ENCODE peak calls at places on chromosomes 2 and 18, in nine cellular contexts. One of them, this sample, is unnamed.

GRCh38 chr18:23314672-23315071 is 138.4 kb upstream of the RIOK3 start:
- DNase-seq in colonic mucosa: no peak
- DNase-seq in AG04450: no peak
- DNase-seq in nephron progenitor cell: no peak
- DNase-seq in endothelial cell: no peak
- DNase-seq in fibroblast of mammary gland: no peak
- DNase-seq in A549: no peak
- DNase-seq in HFFc6: no peak
- DNase-seq in left ventricle myocardium inferior: no peak
- DNase-seq in this sample: no peak

GRCh38 chr2:68784191-68784590 is 49.6 kb downstream of the ARHGAP25 start:
- DNase-seq in colonic mucosa: no peak
- DNase-seq in AG04450: no peak
- DNase-seq in fibroblast of mammary gland: no peak
- DNase-seq in left ventricle myocardium inferior: no peak
- DNase-seq in nephron progenitor cell: no peak
- DNase-seq in endothelial cell: no peak
- DNase-seq in HFFc6: no peak
- DNase-seq in A549: no peak
- DNase-seq in this sample: no peak

GRCh38 chr2:96874099-96874831 is 4.4 kb upstream of the SEMA4C start:
- DNase-seq in A549: no peak
- DNase-seq in endothelial cell: no peak
- DNase-seq in fibroblast of mammary gland: no peak
- DNase-seq in AG04450: no peak
- DNase-seq in left ventricle myocardium inferior: no peak
- DNase-seq in nephron progenitor cell: no peak
- DNase-seq in HFFc6: no peak
- DNase-seq in colonic mucosa: no peak
- DNase-seq in this sample: peak

GRCh38 chr2:147331790-147332419 is 512.9 kb upstream of the ACVR2A start:
- DNase-seq in colonic mucosa: peak
- DNase-seq in A549: no peak
- DNase-seq in nephron progenitor cell: peak
- DNase-seq in left ventricle myocardium inferior: no peak
- DNase-seq in HFFc6: no peak
- DNase-seq in fibroblast of mammary gland: peak
- DNase-seq in AG04450: no peak
- DNase-seq in endothelial cell: peak
- DNase-seq in this sample: peak

GRCh38 chr2:112582314-112582746 is 2.1 kb upstream of the CHCHD5 start:
- DNase-seq in AG04450: peak
- DNase-seq in left ventricle myocardium inferior: no peak
- DNase-seq in colonic mucosa: peak
- DNase-seq in HFFc6: peak
- DNase-seq in nephron progenitor cell: peak
- DNase-seq in fibroblast of mammary gland: peak
- DNase-seq in endothelial cell: no peak
- DNase-seq in A549: no peak
- DNase-seq in this sample: peak

GRCh38 chr2:99777266-99777640 is 287.4 kb upstream of the REV1 start:
- DNase-seq in HFFc6: no peak
- DNase-seq in AG04450: no peak
- DNase-seq in endothelial cell: no peak
- DNase-seq in left ventricle myocardium inferior: no peak
- DNase-seq in fibroblast of mammary gland: peak
- DNase-seq in A549: no peak
- DNase-seq in colonic mucosa: no peak
- DNase-seq in nephron progenitor cell: no peak
- DNase-seq in this sample: no peak

GRCh38 chr2:187372213-187372612 is 75.8 kb downstream of the CALCRL start:
- DNase-seq in fibroblast of mammary gland: peak
- DNase-seq in colonic mucosa: no peak
- DNase-seq in nephron progenitor cell: no peak
- DNase-seq in A549: no peak
- DNase-seq in AG04450: no peak
- DNase-seq in endothelial cell: no peak
- DNase-seq in left ventricle myocardium inferior: no peak
- DNase-seq in HFFc6: peak
- DNase-seq in this sample: no peak

GRCh38 chr2:176118606-176119370 is 2.2 kb downstream of the HOXD10 start:
- DNase-seq in A549: peak
- DNase-seq in AG04450: no peak
- DNase-seq in HFFc6: no peak
- DNase-seq in fibroblast of mammary gland: peak
- DNase-seq in endothelial cell: no peak
- DNase-seq in nephron progenitor cell: peak
- DNase-seq in left ventricle myocardium inferior: no peak
- DNase-seq in colonic mucosa: no peak
- DNase-seq in this sample: peak

DNA sequence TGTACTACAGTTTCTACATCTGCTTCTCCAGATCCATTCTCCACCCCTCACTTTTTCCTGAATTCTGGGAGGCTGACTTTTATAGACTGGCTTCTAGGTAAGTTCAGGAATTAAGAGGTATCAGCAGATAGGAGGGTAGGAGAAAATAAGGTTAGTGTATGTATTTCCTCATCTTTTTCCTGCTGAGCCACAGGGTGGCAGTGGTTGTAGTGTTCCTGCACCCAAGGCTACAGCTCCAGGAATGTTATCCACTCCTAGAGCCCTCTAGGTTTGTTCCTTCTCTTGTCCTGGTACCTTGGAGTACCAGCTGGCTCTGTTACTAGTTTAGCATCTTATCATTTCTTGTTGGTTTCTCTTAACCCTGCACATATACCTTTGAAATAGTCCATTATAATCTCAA is 40.7 kb upstream of the C2orf66 start:
- DNase-seq in fibroblast of mammary gland: peak
- DNase-seq in nephron progenitor cell: no peak
- DNase-seq in left ventricle myocardium inferior: no peak
- DNase-seq in AG04450: no peak
- DNase-seq in A549: peak
- DNase-seq in colonic mucosa: peak
- DNase-seq in HFFc6: peak
- DNase-seq in endothelial cell: no peak
- DNase-seq in this sample: no peak
- TF ChIP-seq CTCF in fibroblast of mammary gland: peak
- TF ChIP-seq CTCF in nephron progenitor cell: no peak
- TF ChIP-seq CTCF in left ventricle myocardium inferior: peak
- TF ChIP-seq CTCF in AG04450: peak
- TF ChIP-seq CTCF in A549: peak
- TF ChIP-seq CTCF in colonic mucosa: peak
- TF ChIP-seq CTCF in HFFc6: peak
- TF ChIP-seq CTCF in endothelial cell: no peak
- TF ChIP-seq CTCF in this sample: no peak

GRCh38 chr2:241940329-241940728 is 70.8 kb downstream of the RTP5 start:
- DNase-seq in AG04450: no peak
- DNase-seq in fibroblast of mammary gland: peak
- DNase-seq in colonic mucosa: no peak
- DNase-seq in left ventricle myocardium inferior: no peak
- DNase-seq in endothelial cell: no peak
- DNase-seq in HFFc6: no peak
- DNase-seq in nephron progenitor cell: no peak
- DNase-seq in A549: no peak
- DNase-seq in this sample: peak
- TF ChIP-seq CTCF in AG04450: peak
- TF ChIP-seq CTCF in fibroblast of mammary gland: peak
- TF ChIP-seq CTCF in colonic mucosa: no peak
- TF ChIP-seq CTCF in left ventricle myocardium inferior: peak
- TF ChIP-seq CTCF in endothelial cell: no peak
- TF ChIP-seq CTCF in HFFc6: peak
- TF ChIP-seq CTCF in nephron progenitor cell: no peak
- TF ChIP-seq CTCF in A549: peak
- TF ChIP-seq CTCF in this sample: peak

GRCh38 chr18:12639990-12640880 is 17.7 kb downstream of the SPIRE1 start:
- DNase-seq in endothelial cell: no peak
- DNase-seq in A549: peak
- DNase-seq in AG04450: peak
- DNase-seq in left ventricle myocardium inferior: no peak
- DNase-seq in nephron progenitor cell: no peak
- DNase-seq in HFFc6: peak
- DNase-seq in colonic mucosa: no peak
- DNase-seq in fibroblast of mammary gland: peak
- DNase-seq in this sample: no peak
- TF ChIP-seq CTCF in endothelial cell: no peak
- TF ChIP-seq CTCF in A549: no peak
- TF ChIP-seq CTCF in AG04450: peak
- TF ChIP-seq CTCF in left ventricle myocardium inferior: peak
- TF ChIP-seq CTCF in nephron progenitor cell: no peak
- TF ChIP-seq CTCF in HFFc6: no peak
- TF ChIP-seq CTCF in colonic mucosa: no peak
- TF ChIP-seq CTCF in fibroblast of mammary gland: peak
- TF ChIP-seq CTCF in this sample: no peak

DNA sequence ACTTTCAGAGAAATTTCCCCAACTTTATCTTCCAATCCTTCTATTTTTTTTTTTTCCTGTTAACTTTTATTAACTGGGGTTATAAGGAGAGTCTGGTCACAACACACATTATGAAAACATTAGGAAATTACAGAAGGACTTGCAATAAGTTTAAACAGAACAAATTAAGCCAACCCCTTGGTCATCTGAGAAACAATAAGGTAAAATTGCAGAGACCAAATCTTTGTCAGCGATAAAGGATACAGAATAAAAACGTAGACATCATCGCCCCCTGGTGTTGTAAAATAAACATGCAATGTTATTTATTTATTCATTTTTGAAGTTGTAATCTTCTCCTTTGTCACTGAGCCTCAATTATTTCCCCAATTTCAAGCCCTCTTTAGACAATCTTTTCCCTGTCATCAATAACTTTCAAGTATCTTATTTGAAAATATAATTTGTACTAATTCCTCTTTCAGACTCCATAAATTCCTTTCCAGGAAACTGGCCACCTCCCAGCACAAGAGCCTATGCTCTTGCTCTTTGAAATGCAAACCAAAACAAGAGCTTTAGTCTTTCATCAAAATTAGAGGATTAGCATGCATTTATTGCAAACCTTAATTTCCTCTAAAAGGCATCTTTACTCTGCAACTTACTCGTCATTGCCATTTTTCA is 19.5 kb downstream of the G6PC2 start:
- DNase-seq in colonic mucosa: no peak
- DNase-seq in AG04450: peak
- DNase-seq in left ventricle myocardium inferior: no peak
- DNase-seq in nephron progenitor cell: no peak
- DNase-seq in fibroblast of mammary gland: peak
- DNase-seq in HFFc6: peak
- DNase-seq in A549: peak
- DNase-seq in endothelial cell: no peak
- DNase-seq in this sample: no peak
- TF ChIP-seq CTCF in colonic mucosa: peak
- TF ChIP-seq CTCF in AG04450: peak
- TF ChIP-seq CTCF in left ventricle myocardium inferior: peak
- TF ChIP-seq CTCF in nephron progenitor cell: peak
- TF ChIP-seq CTCF in fibroblast of mammary gland: peak
- TF ChIP-seq CTCF in HFFc6: peak
- TF ChIP-seq CTCF in A549: peak
- TF ChIP-seq CTCF in endothelial cell: peak
- TF ChIP-seq CTCF in this sample: peak

GRCh38 chr18:54950221-54950620 is 9.0 kb downstream of the CCDC68 start:
- DNase-seq in endothelial cell: no peak
- DNase-seq in HFFc6: no peak
- DNase-seq in fibroblast of mammary gland: no peak
- DNase-seq in nephron progenitor cell: no peak
- DNase-seq in A549: no peak
- DNase-seq in left ventricle myocardium inferior: no peak
- DNase-seq in AG04450: no peak
- DNase-seq in colonic mucosa: no peak
- DNase-seq in this sample: no peak
- TF ChIP-seq CTCF in endothelial cell: no peak
- TF ChIP-seq CTCF in HFFc6: no peak
- TF ChIP-seq CTCF in fibroblast of mammary gland: no peak
- TF ChIP-seq CTCF in nephron progenitor cell: no peak
- TF ChIP-seq CTCF in A549: peak
- TF ChIP-seq CTCF in left ventricle myocardium inferior: no peak
- TF ChIP-seq CTCF in AG04450: no peak
- TF ChIP-seq CTCF in colonic mucosa: peak
- TF ChIP-seq CTCF in this sample: no peak

GRCh38 chr2:317501-318424 is 29.9 kb upstream of the ALKAL2 start:
- DNase-seq in nephron progenitor cell: peak
- DNase-seq in fibroblast of mammary gland: peak
- DNase-seq in endothelial cell: no peak
- DNase-seq in AG04450: no peak
- DNase-seq in left ventricle myocardium inferior: no peak
- DNase-seq in A549: no peak
- DNase-seq in HFFc6: no peak
- DNase-seq in colonic mucosa: no peak
- DNase-seq in this sample: peak
- TF ChIP-seq CTCF in nephron progenitor cell: no peak
- TF ChIP-seq CTCF in fibroblast of mammary gland: no peak
- TF ChIP-seq CTCF in endothelial cell: no peak
- TF ChIP-seq CTCF in AG04450: no peak
- TF ChIP-seq CTCF in left ventricle myocardium inferior: no peak
- TF ChIP-seq CTCF in A549: no peak
- TF ChIP-seq CTCF in HFFc6: no peak
- TF ChIP-seq CTCF in colonic mucosa: no peak
- TF ChIP-seq CTCF in this sample: no peak

DNA sequence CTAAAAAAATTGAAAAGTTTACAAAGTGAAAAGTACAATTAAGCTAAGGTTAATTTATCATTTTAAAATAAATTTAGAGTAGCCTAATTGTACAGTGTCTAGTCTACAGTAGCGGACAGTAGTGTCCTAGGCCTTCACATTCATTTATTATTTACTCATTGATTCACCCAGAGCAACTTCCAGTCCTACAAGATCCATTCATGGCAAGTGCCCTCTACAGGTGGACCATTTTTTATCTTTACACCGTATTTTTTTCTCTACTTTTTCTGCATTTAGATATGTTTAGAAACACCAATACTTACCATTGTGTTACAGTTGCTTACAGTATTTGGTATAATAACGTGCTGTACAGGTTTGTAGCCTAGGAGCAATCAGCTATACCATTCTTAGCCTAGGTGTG is 84.1 kb downstream of the TSN start:
- DNase-seq in AG04450: no peak
- DNase-seq in colonic mucosa: no peak
- DNase-seq in left ventricle myocardium inferior: no peak
- DNase-seq in HFFc6: no peak
- DNase-seq in endothelial cell: no peak
- DNase-seq in A549: no peak
- DNase-seq in fibroblast of mammary gland: no peak
- DNase-seq in nephron progenitor cell: no peak
- DNase-seq in this sample: no peak
- TF ChIP-seq CTCF in AG04450: no peak
- TF ChIP-seq CTCF in colonic mucosa: no peak
- TF ChIP-seq CTCF in left ventricle myocardium inferior: no peak
- TF ChIP-seq CTCF in HFFc6: peak
- TF ChIP-seq CTCF in endothelial cell: no peak
- TF ChIP-seq CTCF in A549: no peak
- TF ChIP-seq CTCF in fibroblast of mammary gland: no peak
- TF ChIP-seq CTCF in nephron progenitor cell: no peak
- TF ChIP-seq CTCF in this sample: no peak

This sample was measured in activated CD8-positive, alpha-beta T cell treated with anti-CD3 and anti-CD28 coated beads for 36 hours.